ENCODE peak calls at places on chromosome 19, in four cellular contexts. Y is glutamatergic neuron; S is activated CD4-positive, alpha-beta T cell treated with anti-CD3 and anti-CD28 coated beads for 24 hours; H is dermis microvascular lymphatic vessel endothelial cell. X is an unnamed sample.
A peak's percentile ranks its signal among the peaks of the same experiment; 100 is the strongest.

GRCh38 chr19:45172173-45172572 is 5.9 kb downstream of the TRAPPC6A start:
- DNase-seq in Y (no peak), S (no peak), H (no peak), X (no peak)

GRCh38 chr19:3986260-3987041 is 1.2 kb upstream of the EEF2 start:
- DNase-seq in Y (no peak), S (no peak), H (peak; percentile 59), X (peak; percentile 73)

GRCh38 chr19:29308977-29309520 is 96.1 kb upstream of the UQCRFS1 start:
- DNase-seq in Y (no peak), S (no peak), H (no peak), X (no peak)

GRCh38 chr19:8458380-8458779 is 13.6 kb downstream of the HNRNPM start:
- DNase-seq in Y (no peak), S (no peak), H (no peak), X (no peak)

GRCh38 chr19:49676136-49676689 is 858 bp upstream of the PRMT1 start:
- DNase-seq in Y (peak; percentile 74), S (peak; percentile 50), H (peak; percentile 96), X (no peak)

GRCh38 chr19:16957151-16957662 is 68.4 kb downstream of the F2RL3 start:
- DNase-seq in Y (no peak), S (no peak), H (no peak), X (no peak)

GRCh38 chr19:50290775-50291174 is 38.4 kb downstream of the KCNC3 start:
- DNase-seq in Y (no peak), S (no peak), H (no peak), X (no peak)

GRCh38 chr19:15251749-15252397 is 19.6 kb upstream of the EPHX3 start:
- DNase-seq in Y (peak; percentile 74), S (no peak), H (peak; percentile 61), X (peak; percentile 58)

GRCh38 chr19:16462757-16463250 is 9.0 kb downstream of the EPS15L1 start:
- DNase-seq in Y (no peak), S (no peak), H (no peak), X (no peak)

GRCh38 chr19:16442386-16443276 is 29.1 kb downstream of the EPS15L1 start:
- DNase-seq in Y (no peak), S (no peak), H (no peak), X (peak; percentile 87)

GRCh38 chr19:7833225-7834156 is 3.5 kb downstream of the EVI5L start:
- DNase-seq in Y (no peak), S (no peak), H (no peak), X (no peak)

GRCh38 chr19:39297931-39298634 is 1.9 kb downstream of the IFNL1 start:
- DNase-seq in Y (no peak), S (peak; percentile 7), H (no peak), X (no peak)

GRCh38 chr19:1268392-1269064 is 604 bp upstream of the CIRBP start:
- DNase-seq in Y (no peak), S (no peak), H (no peak), X (no peak)

GRCh38 chr19:12649941-12650340 is 16.6 kb downstream of the MAN2B1 start:
- DNase-seq in Y (no peak), S (no peak), H (no peak), X (no peak)

GRCh38 chr19:19860756-19861390 is 4.8 kb upstream of the ZNF253 start:
- DNase-seq in Y (peak; percentile 76), S (peak; percentile 32), H (no peak), X (no peak)

GRCh38 chr19:38224014-38224862 is at the start of gene DPF1:
- DNase-seq in Y (peak; percentile 93), S (peak; percentile 26), H (peak; percentile 15), X (peak; percentile 91)

GRCh38 chr19:46783670-46784069 is 4.7 kb downstream of the SLC1A5 start:
- DNase-seq in Y (no peak), S (no peak), H (no peak), X (no peak)

GRCh38 chr19:3178377-3178972 is at the start of gene S1PR4:
- DNase-seq in Y (no peak), S (no peak), H (no peak), X (no peak)

GRCh38 chr19:55156202-55157063 is 1.1 kb downstream of the TNNI3 start:
- DNase-seq in Y (peak; percentile 77), S (no peak), H (no peak), X (no peak)

GRCh38 chr19:12265921-12266704 is 28.6 kb downstream of the ZNF44 start:
- DNase-seq in Y (no peak), S (no peak), H (no peak), X (no peak)

GRCh38 chr19:29485293-29485692 is 40.5 kb upstream of the VSTM2B start:
- DNase-seq in Y (no peak), S (no peak), H (no peak), X (no peak)

GRCh38 chr19:11699931-11700794 is 38.6 kb downstream of the ZNF823 start:
- DNase-seq in Y (no peak), S (no peak), H (peak; percentile 15), X (no peak)

X was measured in WERI-Rb-1.